ENCODE peak calls at places on chromosomes 5 and 9, in nine cellular contexts. M is T-helper 22 cell, P is ACHN, Z is cardiac muscle cell, E is MM.1S, N is NCI-H2029, Q is NB4, T is HS-27A, L is dorsolateral prefrontal cortex. I is an unnamed sample.

GRCh38 chr9:114619205-114619758 is 8.2 kb downstream of the TMEM268 start:
- DNase-seq in N (no peak), E (peak), M (no peak), P (no peak), Q (no peak), Z (no peak), T (no peak), L (no peak), I (peak)

GRCh38 chr5:132059696-132060500 is 557 bp upstream of the IL3 start:
- DNase-seq in M (no peak), N (no peak), L (peak), E (no peak), P (no peak), Z (no peak), T (no peak), Q (no peak), I (no peak)

GRCh38 chr5:56588636-56589485 is 226.5 kb upstream of the MAP3K1 start:
- DNase-seq in M (peak), Z (no peak), L (no peak), T (no peak), P (no peak), E (peak), N (no peak), Q (peak), I (peak)

GRCh38 chr9:125405938-125406811 is 144.5 kb downstream of the GAPVD1 start:
- DNase-seq in Q (no peak), Z (peak), E (no peak), P (peak), L (no peak), M (no peak), N (no peak), T (no peak), I (no peak)

GRCh38 chr5:155091063-155091648 is 77.6 kb downstream of the KIF4B start:
- DNase-seq in T (peak), Q (no peak), P (no peak), M (no peak), E (no peak), Z (peak), N (no peak), L (no peak), I (no peak)

GRCh38 chr9:87678650-87679355 is 47.1 kb upstream of the CTSL start:
- DNase-seq in M (no peak), Q (peak), L (peak), T (no peak), N (peak), Z (peak), P (peak), E (peak), I (peak)

GRCh38 chr5:171615201-171616001 is 170.2 kb upstream of the SMIM23 start:
- DNase-seq in L (no peak), Z (no peak), M (no peak), E (no peak), Q (no peak), P (no peak), N (no peak), T (no peak), I (no peak)

GRCh38 chr9:129520981-129521380 is 99.9 kb downstream of the C9orf50 start:
- DNase-seq in N (no peak), M (no peak), L (peak), Q (no peak), P (no peak), Z (no peak), T (no peak), E (no peak), I (no peak)

GRCh38 chr5:7010578-7010977 is 297.3 kb downstream of the TENT4A start:
- DNase-seq in T (no peak), P (no peak), L (no peak), E (no peak), M (no peak), Q (peak), Z (no peak), N (no peak), I (no peak)

GRCh38 chr5:14440598-14441401 is 140.8 kb upstream of the OTULINL start:
- DNase-seq in P (no peak), Q (no peak), E (no peak), M (no peak), Z (peak), N (peak), T (no peak), L (peak), I (no peak)

GRCh38 chr5:78648359-78649219 is at the start of gene LHFPL2:
- DNase-seq in Z (peak), N (peak), M (no peak), P (peak), E (peak), L (peak), Q (peak), T (no peak), I (peak)

GRCh38 chr5:18305288-18305899 is 671.1 kb downstream of the TAF11L14 start:
- DNase-seq in P (peak), L (no peak), T (no peak), M (no peak), E (peak), Z (peak), Q (peak), N (no peak), I (peak)

GRCh38 chr9:88586452-88586851 is 51.5 kb downstream of the NXNL2 start:
- DNase-seq in T (no peak), N (no peak), L (no peak), M (no peak), Z (no peak), P (no peak), E (no peak), Q (no peak), I (no peak)

GRCh38 chr5:68884144-68884754 is 209.6 kb upstream of the SLC30A5 start:
- DNase-seq in Q (no peak), N (no peak), T (no peak), E (no peak), P (no peak), L (no peak), M (no peak), Z (no peak), I (no peak)

GRCh38 chr5:38913714-38914113 is 67.9 kb downstream of the OSMR start:
- DNase-seq in T (no peak), M (no peak), Q (no peak), Z (no peak), L (no peak), E (no peak), N (no peak), P (no peak), I (no peak)

GRCh38 chr9:121472361-121472910 is 27.2 kb downstream of the GGTA1 start:
- DNase-seq in N (no peak), Q (no peak), T (no peak), P (no peak), E (no peak), Z (no peak), L (no peak), M (no peak), I (no peak)

GRCh38 chr5:56615750-56616149 is 199.6 kb upstream of the MAP3K1 start:
- DNase-seq in M (no peak), E (no peak), P (no peak), N (no peak), L (no peak), T (no peak), Q (no peak), Z (no peak), I (no peak)

GRCh38 chr5:116572375-116573278 is 2.0 kb downstream of the SEMA6A start:
- DNase-seq in Q (no peak), L (peak), E (no peak), Z (no peak), M (no peak), T (no peak), P (peak), N (no peak), I (no peak)

GRCh38 chr9:131289301-131290038 is at the start of gene PLPP7:
- DNase-seq in P (no peak), Q (no peak), T (peak), M (no peak), E (peak), Z (peak), L (peak), N (no peak), I (no peak)

GRCh38 chr5:66565878-66566277 is 30.3 kb upstream of the MAST4 start:
- DNase-seq in M (no peak), T (no peak), L (no peak), P (no peak), N (no peak), E (no peak), Q (peak), Z (no peak), I (peak)

GRCh38 chr5:633521-633955 is 21.4 kb downstream of the CEP72 start:
- DNase-seq in N (no peak), E (no peak), Q (peak), Z (peak), T (no peak), L (no peak), P (no peak), M (no peak), I (no peak)

GRCh38 chr5:78008356-78008967 is 232.3 kb upstream of the TBCA start:
- DNase-seq in E (peak), L (no peak), P (peak), M (no peak), Z (peak), T (peak), Q (peak), N (peak), I (peak)

GRCh38 chr5:106417163-106417562 is 1253.6 kb downstream of the EFNA5 start:
- DNase-seq in N (no peak), L (no peak), Q (no peak), E (no peak), M (no peak), T (no peak), Z (no peak), P (no peak), I (no peak)

GRCh38 chr5:167442922-167443321 is 848.5 kb upstream of the WWC1 start:
- DNase-seq in Z (peak), E (no peak), P (no peak), L (no peak), N (no peak), T (no peak), Q (no peak), M (no peak), I (no peak)

GRCh38 chr9:127333326-127334064 is 63.5 kb upstream of the SLC2A8 start:
- DNase-seq in P (no peak), T (no peak), Q (no peak), E (no peak), N (peak), Z (peak), M (no peak), L (no peak), I (no peak)

GRCh38 chr5:81165493-81166119 is 67.5 kb upstream of the CKMT2 start:
- DNase-seq in L (peak), P (peak), Q (peak), E (peak), T (no peak), M (no peak), Z (peak), N (peak), I (peak)

GRCh38 chr5:73792687-73793320 is 166.8 kb downstream of the ARHGEF28 start:
- DNase-seq in T (peak), L (peak), Z (peak), Q (peak), E (peak), N (peak), M (no peak), P (peak), I (peak)

GRCh38 chr9:69149321-69149807 is 24.7 kb upstream of the TJP2 start:
- DNase-seq in L (no peak), T (no peak), E (no peak), M (no peak), P (no peak), N (peak), Z (peak), Q (no peak), I (no peak)

GRCh38 chr9:124520206-124520596 is 13.0 kb upstream of the NR5A1 start:
- DNase-seq in L (no peak), Z (peak), Q (no peak), T (no peak), M (no peak), P (no peak), N (no peak), E (no peak), I (no peak)

GRCh38 chr5:42566658-42567313 is 143.5 kb downstream of the GHR start:
- DNase-seq in P (no peak), N (no peak), Q (no peak), T (no peak), Z (peak), E (no peak), L (no peak), M (no peak), I (no peak)

GRCh38 chr9:131270171-131271015 is 5.9 kb downstream of the FAM78A start:
- DNase-seq in N (no peak), Z (peak), Q (peak), L (no peak), P (no peak), E (no peak), T (no peak), M (peak), I (peak)

GRCh38 chr5:151448038-151448985 is 909 bp downstream of the SLC36A1 start:
- DNase-seq in M (no peak), T (no peak), P (peak), Z (peak), E (peak), Q (peak), N (peak), L (no peak), I (peak)